ENCODE peak calls at places on chromosomes 3 and 15, in four cellular contexts. Z is GM23248, D is right atrium auricular region, V is adipocyte. F is an unnamed sample. For H3K36me3 and H3K4me1, the result is how much of the 10 kb centered on the place peaks cover.

GRCh38 chr15:71220828-71221227 is 105.6 kb downstream of the THSD4 start:
- DNase-seq in D (no peak), V (no peak), Z (no peak), F (no peak)

GRCh38 chr3:183734750-183735284 is 37.2 kb downstream of the YEATS2 start:
- DNase-seq in V (no peak), D (no peak), Z (no peak), F (no peak)

GRCh38 chr3:13513051-13513912 is 33.2 kb downstream of the HDAC11 start:
- DNase-seq in Z (peak), D (no peak), V (peak), F (no peak)

GRCh38 chr3:14925729-14926591 is 21.4 kb upstream of the NR2C2 start:
- DNase-seq in V (peak), D (no peak), Z (peak), F (no peak)

GRCh38 chr15:45454825-45455224 is 67.7 kb downstream of the SLC30A4 start:
- DNase-seq in V (peak), Z (peak), D (no peak), F (no peak)

GRCh38 chr15:56192659-56193442 is 50.8 kb downstream of the RFX7 start:
- DNase-seq in D (no peak), V (no peak), Z (no peak), F (no peak)

GRCh38 chr3:126557761-126558160 is 971 bp downstream of the C3orf22 start:
- DNase-seq in V (no peak), D (no peak), Z (peak), F (no peak)

GRCh38 chr3:51706788-51707731 is at the start of gene GRM2:
- DNase-seq in D (peak), Z (peak), V (peak), F (peak)

GRCh38 chr15:60590935-60591490 is 112.1 kb upstream of the ICE2 start:
- DNase-seq in D (peak), V (peak), Z (peak), F (peak)

GRCh38 chr3:14425574-14426304 is 23.3 kb downstream of the SLC6A6 start:
- DNase-seq in Z (no peak), D (no peak), V (no peak), F (no peak)

GRCh38 chr3:77412591-77412990 is 372.7 kb downstream of the ROBO2 start:
- DNase-seq in V (peak), D (no peak), Z (peak), F (no peak)

GRCh38 chr3:25376346-25376745 is 51.7 kb upstream of the RARB start:
- DNase-seq in D (no peak), Z (no peak), V (no peak), F (no peak)

GRCh38 chr3:123319760-123320159 is 118.0 kb downstream of the SEC22A start:
- DNase-seq in V (no peak), D (no peak), Z (no peak), F (no peak)

GRCh38 chr3:174955513-174956001 is 96.4 kb downstream of the NAALADL2 start:
- DNase-seq in Z (peak), V (peak), D (no peak), F (peak)

GRCh38 chr15:43463998-43464397 is 29.0 kb downstream of the TP53BP1 start:
- DNase-seq in D (no peak), Z (no peak), V (no peak), F (no peak)
- H3K36me3 ChIP-seq in D (under half), Z (under half), V (under half), F (under half)

GRCh38 chr3:140472621-140473020 is 205.2 kb upstream of the TRIM42 start:
- DNase-seq in D (no peak), V (peak), Z (no peak), F (no peak)
- H3K4me1 ChIP-seq in D (under half), V (under half), Z (under half), F (under half)

DNA sequence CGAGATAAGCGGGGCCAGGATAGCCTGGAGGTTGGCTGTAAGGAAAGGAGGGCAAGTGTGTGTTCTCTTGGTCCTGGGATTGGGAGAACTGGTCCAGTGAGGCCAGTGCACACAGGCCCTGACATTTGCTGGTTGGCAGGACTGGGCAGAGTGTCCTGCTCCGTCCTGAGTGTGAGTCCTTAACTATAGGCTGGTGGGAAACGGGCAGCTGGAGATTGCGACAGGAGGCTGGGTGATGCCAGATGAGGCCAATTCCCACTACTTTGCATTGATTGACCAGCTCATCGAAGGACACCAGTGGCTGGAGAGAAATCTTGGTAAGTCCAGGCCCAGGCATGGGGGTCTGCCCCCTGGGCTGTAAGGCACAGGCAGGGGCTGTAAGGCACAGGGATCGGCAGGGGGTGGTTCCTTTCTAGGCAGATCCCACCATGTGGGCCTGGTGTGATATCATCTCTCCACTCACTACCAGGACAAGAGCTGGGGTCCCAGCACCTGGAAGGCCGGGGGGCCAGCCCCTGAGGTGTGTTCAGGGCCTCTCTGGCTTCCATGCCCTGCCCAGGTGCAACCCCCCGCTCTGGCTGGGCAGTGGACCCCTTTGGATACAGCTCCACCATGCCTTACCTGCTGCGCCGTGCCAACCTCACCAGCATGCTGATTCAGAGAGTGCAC is 3.2 kb downstream of the MAN2A2 start:
- DNase-seq in D (no peak), V (no peak), Z (no peak), F (no peak)
- H3K36me3 ChIP-seq in D (half or more), V (under half), Z (under half), F (under half)

GRCh38 chr3:195903950-195904290 is 4.4 kb downstream of the TNK2 start:
- DNase-seq in V (no peak), Z (no peak), D (no peak), F (no peak)
- H3K4me1 ChIP-seq in V (under half), Z (under half), D (under half), F (under half)

F was measured in Caco-2.